ENCODE peak calls at places on chromosomes 3 and 15, in six cellular contexts. R is SK-N-SH, V is stomach, U is transverse colon, L is tibial nerve, M is sigmoid colon. X is an unnamed sample.

GRCh38 chr15:66703540-66703941 is 1.5 kb downstream of the SMAD6 start:
- DNase-seq in R (peak; percentile 75), V (peak; percentile 52), U (peak; percentile 46), L (no peak), M (no peak), X (no peak)

GRCh38 chr3:14138878-14139659 is 14.2 kb downstream of the TMEM43 start:
- DNase-seq in R (no peak), V (no peak), U (no peak), L (no peak), M (no peak), X (no peak)

GRCh38 chr3:71890356-71890931 is 105.5 kb upstream of the PROK2 start:
- DNase-seq in R (no peak), V (no peak), U (no peak), L (no peak), M (no peak), X (no peak)

GRCh38 chr3:179174898-179175297 is 26.7 kb downstream of the PIK3CA start:
- DNase-seq in R (no peak), V (no peak), U (no peak), L (no peak), M (no peak), X (no peak)

GRCh38 chr15:89912674-89913396 is at the start of gene ARPIN:
- DNase-seq in R (peak; percentile 86), V (peak; percentile 65), U (peak; percentile 62), L (no peak), M (peak; percentile 82), X (peak; percentile 46)

GRCh38 chr3:150237490-150237889 is 170.6 kb upstream of the TSC22D2 start:
- DNase-seq in R (no peak), V (no peak), U (no peak), L (no peak), M (peak; percentile 72), X (no peak)

GRCh38 chr3:133437391-133438093 is 37.7 kb downstream of the BFSP2 start:
- DNase-seq in R (peak; percentile 77), V (no peak), U (no peak), L (no peak), M (no peak), X (no peak)

GRCh38 chr3:20038679-20039078 is 1.6 kb upstream of the KAT2B start:
- DNase-seq in R (no peak), V (no peak), U (no peak), L (no peak), M (no peak), X (no peak)

GRCh38 chr3:126109146-126109859 is 25.4 kb upstream of the SLC41A3 start:
- DNase-seq in R (no peak), V (no peak), U (no peak), L (no peak), M (peak; percentile 52), X (no peak)

GRCh38 chr3:81242871-81243270 is 518.6 kb downstream of the GBE1 start:
- DNase-seq in R (peak; percentile 13), V (no peak), U (no peak), L (no peak), M (no peak), X (no peak)

GRCh38 chr3:30075514-30075913 is 530.9 kb upstream of the TGFBR2 start:
- DNase-seq in R (no peak), V (no peak), U (no peak), L (no peak), M (no peak), X (no peak)

GRCh38 chr3:192819001-192819569 is 91.7 kb upstream of the FGF12 start:
- DNase-seq in R (no peak), V (no peak), U (no peak), L (no peak), M (no peak), X (no peak)

GRCh38 chr15:66673410-66674322 is 28.4 kb upstream of the SMAD6 start:
- DNase-seq in R (no peak), V (peak; percentile 37), U (peak; percentile 87), L (no peak), M (no peak), X (no peak)

GRCh38 chr3:130955481-130955880 is 61.6 kb downstream of the ATP2C1 start:
- DNase-seq in R (no peak), V (no peak), U (no peak), L (no peak), M (no peak), X (no peak)
- H3K36me3 ChIP-seq in R (peaks cover 41% of the 10 kb centered on the region), V (peaks cover 9% of the 10 kb centered on the region), U (peaks cover 41% of the 10 kb centered on the region), L (peaks cover 68% of the 10 kb centered on the region), M (peaks cover 66% of the 10 kb centered on the region), X (no peaks in the 10 kb centered on the region)

GRCh38 chr3:193828477-193828876 is 235.5 kb downstream of the OPA1 start:
- DNase-seq in R (no peak), V (no peak), U (peak; percentile 24), L (no peak), M (no peak), X (no peak)

GRCh38 chr3:193827831-193828230 is 234.8 kb downstream of the OPA1 start:
- DNase-seq in R (no peak), V (no peak), U (no peak), L (no peak), M (no peak), X (no peak)

GRCh38 chr3:193830791-193831191 is 237.8 kb downstream of the OPA1 start:
- DNase-seq in R (no peak), V (no peak), U (no peak), L (no peak), M (no peak), X (no peak)

GRCh38 chr3:193831495-193832455 is 238.8 kb downstream of the OPA1 start:
- DNase-seq in R (no peak), V (no peak), U (no peak), L (no peak), M (no peak), X (no peak)

DNA sequence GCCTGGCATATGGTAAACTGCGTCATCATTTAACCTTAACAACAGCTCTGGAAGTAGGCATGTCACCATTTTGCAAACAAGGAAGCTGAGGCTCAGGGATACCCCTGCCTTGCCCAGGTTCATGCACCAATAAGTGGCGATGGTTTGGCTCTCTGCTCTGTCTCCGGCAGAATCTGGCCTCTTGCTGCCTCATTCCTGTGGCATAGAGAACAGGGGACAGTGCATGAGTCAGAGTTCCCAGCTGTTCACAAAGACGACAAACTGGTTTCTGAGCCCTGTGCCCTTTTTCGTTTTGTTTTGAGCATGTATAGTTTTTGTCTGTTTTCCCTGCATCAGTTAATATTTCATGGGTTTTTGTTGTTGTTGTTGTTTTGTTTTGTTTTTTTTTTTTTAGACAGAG is 236.8 kb downstream of the OPA1 start:
- DNase-seq in R (no peak), V (peak; percentile 65), U (peak; percentile 37), L (no peak), M (no peak), X (no peak)
- TF ChIP-seq EP300 in R (no peak), V (no peak), U (no peak), L (no peak), M (no peak), X (no peak)

DNA sequence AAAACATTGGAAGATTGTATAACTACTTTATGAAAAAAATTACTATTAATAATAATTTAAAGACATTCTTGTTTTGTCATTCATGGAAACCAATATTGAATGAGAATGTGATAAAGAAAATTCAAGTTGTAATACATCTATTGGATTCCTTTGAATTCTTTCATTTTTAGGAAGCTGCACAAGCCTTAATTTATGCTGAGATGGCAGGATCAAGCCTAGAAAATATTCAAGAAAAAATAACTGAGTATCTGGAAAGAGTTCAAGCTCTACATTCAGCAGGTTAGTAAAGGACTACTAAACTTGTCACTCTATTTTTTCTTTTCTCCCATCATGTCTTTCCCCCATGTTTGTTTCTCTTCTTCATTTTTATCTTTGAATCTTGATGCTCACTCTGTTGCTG is 5.9 kb downstream of the CAPN7 start:
- DNase-seq in R (no peak), V (no peak), U (no peak), L (no peak), M (no peak), X (no peak)
- H3K36me3 ChIP-seq in R (peaks cover 70% of the 10 kb centered on the region), V (peaks cover 14% of the 10 kb centered on the region), U (peaks cover 22% of the 10 kb centered on the region), L (peaks cover 60% of the 10 kb centered on the region), M (peaks cover 64% of the 10 kb centered on the region), X (no peaks in the 10 kb centered on the region)

GRCh38 chr3:103609472-103609871 is 1174.7 kb downstream of the ZPLD1 start:
- DNase-seq in R (no peak), V (no peak), U (no peak), L (no peak), M (no peak), X (no peak)

GRCh38 chr3:103613738-103614137 is 1178.9 kb downstream of the ZPLD1 start:
- DNase-seq in R (no peak), V (no peak), U (no peak), L (no peak), M (no peak), X (no peak)

DNA sequence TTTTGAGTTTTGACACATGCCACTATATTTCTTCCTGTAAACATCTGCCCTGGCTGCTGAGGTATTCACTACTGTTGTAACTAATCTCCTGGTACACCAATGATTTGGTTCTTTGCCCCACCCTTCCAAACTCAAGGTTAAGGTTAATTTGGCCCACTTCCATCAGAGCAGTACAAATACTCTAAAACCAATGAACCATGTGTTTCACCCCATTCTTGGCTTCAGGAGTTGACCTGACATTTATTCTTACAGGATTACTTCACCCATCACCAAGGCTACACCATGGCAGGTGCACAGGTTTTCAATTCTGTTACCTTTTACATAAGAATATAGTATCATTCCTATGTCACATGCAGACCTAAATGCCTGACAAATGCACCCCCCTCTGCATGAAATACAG is 1179.9 kb downstream of the ZPLD1 start:
- DNase-seq in R (no peak), V (no peak), U (no peak), L (no peak), M (no peak), X (no peak)
- TF ChIP-seq EP300 in R (no peak), V (no peak), U (no peak), L (no peak), M (no peak), X (no peak)

GRCh38 chr3:47851888-47852603 is 49.1 kb downstream of the DHX30 start:
- DNase-seq in R (no peak), V (no peak), U (no peak), L (no peak), M (no peak), X (no peak)
- H3K36me3 ChIP-seq in R (peaks cover 20% of the 10 kb centered on the region), V (peaks cover 80% of the 10 kb centered on the region), U (peaks cover 39% of the 10 kb centered on the region), L (peaks cover 99% of the 10 kb centered on the region), M (peaks cover 100% of the 10 kb centered on the region), X (no peaks in the 10 kb centered on the region)

GRCh38 chr3:121724130-121724529 is 25.4 kb downstream of the GOLGB1 start:
- DNase-seq in R (no peak), V (no peak), U (no peak), L (no peak), M (no peak), X (no peak)
- TF ChIP-seq EP300 in R (no peak), V (no peak), U (no peak), L (no peak), M (no peak), X (no peak)

X was measured in ovary.